ENCODE peak calls at places on chromosomes 7 and 10, in nine cellular contexts. J, L, X, M, T, K, C, W and V are unnamed samples.
A peak's percentile ranks its signal among the peaks of the same experiment; 100 is the strongest.

GRCh38 chr10:52653510-52653909 is 119.1 kb downstream of the MBL2 start:
- DNase-seq in M (no peak), C (no peak), K (no peak), T (no peak), J (peak; percentile 51), L (no peak), X (no peak), W (no peak), V (no peak)

GRCh38 chr7:48176356-48176893 is 5.2 kb downstream of the ABCA13 start:
- DNase-seq in J (no peak), T (no peak), C (no peak), L (no peak), M (no peak), X (no peak), K (no peak), W (no peak), V (no peak)

GRCh38 chr10:31031205-31031665 is 430 bp downstream of the ZNF438 start:
- DNase-seq in M (no peak), K (no peak), C (no peak), L (no peak), X (no peak), T (no peak), J (no peak), W (no peak), V (no peak)

GRCh38 chr10:48602401-48603135 is 2.3 kb downstream of the ARHGAP22 start:
- DNase-seq in W (no peak), C (no peak), L (peak; percentile 34), T (no peak), K (no peak), X (no peak), M (no peak), J (no peak), V (no peak)

GRCh38 chr10:58488921-58489320 is 23.8 kb upstream of the BICC1 start:
- DNase-seq in K (no peak), J (no peak), C (no peak), L (no peak), T (no peak), M (no peak), X (no peak), W (no peak), V (no peak)

GRCh38 chr7:134828361-134828760 is 48.9 kb downstream of the CALD1 start:
- DNase-seq in X (no peak), L (no peak), T (no peak), C (no peak), M (no peak), J (no peak), W (no peak), K (no peak), V (no peak)

GRCh38 chr7:91286432-91286831 is 22.2 kb downstream of the FZD1 start:
- DNase-seq in C (no peak), K (no peak), L (no peak), M (peak; percentile 46), X (no peak), J (no peak), T (peak; percentile 44), W (no peak), V (no peak)

GRCh38 chr7:100545636-100546128 is 6.7 kb downstream of the AGFG2 start:
- DNase-seq in K (no peak), M (peak; percentile 71), J (peak; percentile 40), C (no peak), X (peak; percentile 39), W (no peak), T (peak; percentile 68), L (peak; percentile 91), V (no peak)

GRCh38 chr10:74799840-74800239 is 26.6 kb upstream of the KAT6B start:
- DNase-seq in K (no peak), W (no peak), J (no peak), C (no peak), L (no peak), T (no peak), M (no peak), X (no peak), V (no peak)

GRCh38 chr10:24944512-24945255 is 7.7 kb downstream of the PRTFDC1 start:
- DNase-seq in K (peak; percentile 84), J (peak; percentile 57), T (peak; percentile 55), M (no peak), X (peak; percentile 69), W (no peak), L (no peak), C (no peak), V (no peak)

GRCh38 chr7:126488043-126488442 is 764.7 kb downstream of the GRM8 start:
- DNase-seq in J (no peak), C (no peak), W (no peak), T (no peak), X (no peak), K (no peak), L (no peak), M (no peak), V (no peak)

GRCh38 chr7:66306243-66306642 is 101.1 kb downstream of the TPST1 start:
- DNase-seq in X (no peak), J (no peak), L (no peak), M (no peak), C (no peak), T (no peak), K (no peak), W (no peak), V (peak; percentile 32)

GRCh38 chr10:103154464-103155299 is 38.4 kb downstream of the NT5C2 start:
- DNase-seq in C (no peak), W (no peak), K (no peak), J (no peak), M (no peak), L (no peak), T (no peak), X (no peak), V (no peak)

GRCh38 chr10:37703833-37704382 is 153.5 kb downstream of the ZNF248 start:
- DNase-seq in M (no peak), C (no peak), K (no peak), T (no peak), J (no peak), W (no peak), X (no peak), L (no peak), V (no peak)

GRCh38 chr7:27899601-27900000 is 159.6 kb downstream of the TAX1BP1 start:
- DNase-seq in J (no peak), C (no peak), W (no peak), K (no peak), T (no peak), L (no peak), X (no peak), M (no peak), V (no peak)

GRCh38 chr7:12127490-12127889 is 83.6 kb upstream of the TMEM106B start:
- DNase-seq in X (no peak), J (no peak), W (no peak), M (no peak), C (no peak), T (no peak), K (no peak), L (no peak), V (no peak)

GRCh38 chr7:90530263-90530662 is 60.8 kb downstream of the PTTG1IP2 start:
- DNase-seq in W (no peak), J (no peak), K (no peak), T (no peak), M (no peak), C (no peak), X (no peak), L (no peak), V (no peak)

GRCh38 chr7:155560982-155561686 is 14.8 kb upstream of the CNPY1 start:
- DNase-seq in T (no peak), M (no peak), C (no peak), L (no peak), J (no peak), K (no peak), X (no peak), W (no peak), V (no peak)

GRCh38 chr10:7933262-7933661 is 115.0 kb downstream of the TAF3 start:
- DNase-seq in L (no peak), K (no peak), X (no peak), M (no peak), C (no peak), W (no peak), T (no peak), J (no peak), V (no peak)

GRCh38 chr7:130970696-130971095 is 236.7 kb upstream of the KLF14 start:
- DNase-seq in W (no peak), T (no peak), C (no peak), L (no peak), J (no peak), K (no peak), M (no peak), X (no peak), V (no peak)
- H3K27ac ChIP-seq in W (no peak overlapping the region), T (no peak overlapping the region), C (no peak overlapping the region), L (peak overlapping the region; percentile 56), J (peak overlapping the region; percentile 36), K (peak overlapping the region; percentile 23), M (peak overlapping the region; percentile 1), X (peak overlapping the region; percentile 16), V (no peak overlapping the region)

DNA sequence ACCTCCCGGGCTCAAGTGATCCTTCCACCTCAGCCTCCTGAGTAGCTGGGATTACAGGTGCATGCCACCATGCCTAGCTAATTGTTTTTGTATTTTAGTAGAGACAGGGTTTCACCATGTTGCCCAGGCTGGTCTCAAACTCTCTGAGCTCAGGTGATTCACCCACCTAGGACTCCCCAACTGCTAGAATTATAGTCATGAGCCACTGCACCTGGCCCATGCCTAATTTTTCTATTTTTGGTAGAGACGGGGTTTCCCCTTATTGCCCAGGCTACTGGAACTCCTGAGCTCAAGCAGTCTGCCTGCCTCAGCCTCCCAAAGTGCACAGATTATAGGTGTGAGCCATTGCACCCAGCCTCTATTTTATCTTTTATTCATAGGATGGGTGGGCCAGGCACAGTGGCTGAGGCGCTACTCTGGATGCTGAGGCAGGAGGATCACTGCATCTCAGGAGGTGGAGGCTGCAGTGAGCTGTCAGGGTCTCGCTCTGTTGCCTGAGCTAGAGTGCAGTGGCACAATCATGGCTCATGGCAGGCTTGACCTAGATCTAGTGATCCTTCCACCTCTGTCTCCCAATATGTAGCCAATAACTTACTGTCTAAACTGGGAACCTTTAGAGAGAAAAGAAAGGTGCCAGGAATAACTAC is 31.3 kb upstream of the STOX1 start:
- DNase-seq in W (no peak), M (no peak), T (no peak), X (no peak), L (no peak), K (no peak), J (no peak), C (no peak), V (no peak)
- TF ChIP-seq CTCF in W (no peak), M (no peak), T (no peak), X (no peak), L (no peak), K (no peak), J (no peak), C (no peak), V (no peak)

DNA sequence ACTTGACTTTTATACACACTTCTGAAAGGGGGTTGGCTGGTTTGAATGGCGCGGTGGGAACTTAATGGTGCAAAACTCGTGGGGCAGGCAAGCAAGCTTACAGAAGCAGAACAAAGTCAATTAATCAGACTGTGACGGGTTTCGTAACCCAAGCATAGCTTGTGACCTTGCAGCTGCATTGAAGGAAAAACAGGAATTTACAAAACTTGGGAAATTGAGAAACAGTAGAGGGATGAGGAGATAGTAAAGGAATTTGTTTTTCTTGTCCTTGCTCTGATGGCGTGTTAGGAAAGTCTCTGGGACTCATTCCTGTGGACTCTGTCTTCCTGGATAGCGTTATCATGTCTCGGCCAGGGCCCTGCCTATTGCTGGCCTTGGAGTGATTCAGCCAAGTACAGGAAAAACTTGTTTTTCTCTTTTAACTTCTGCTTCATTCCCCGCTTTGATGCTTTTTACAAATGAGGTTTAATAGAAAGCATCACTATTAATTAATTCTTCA is 220.0 kb upstream of the KCND2 start:
- DNase-seq in C (no peak), K (no peak), W (no peak), M (no peak), L (no peak), T (no peak), X (peak; percentile 10), J (no peak), V (no peak)
- H3K27ac ChIP-seq in C (peak overlapping the region; percentile 84), K (no peak overlapping the region), W (no peak overlapping the region), M (no peak overlapping the region), L (no peak overlapping the region), T (no peak overlapping the region), X (no peak overlapping the region), J (no peak overlapping the region), V (no peak overlapping the region)

GRCh38 chr10:21978191-21978862 is 25.2 kb downstream of the DNAJC1 start:
- DNase-seq in M (peak; percentile 41), L (no peak), J (no peak), W (no peak), K (no peak), C (no peak), T (no peak), X (no peak), V (no peak)
- TF ChIP-seq CTCF in M (no peak), L (no peak), J (no peak), W (no peak), K (no peak), C (no peak), T (no peak), X (no peak), V (no peak)